ENCODE peak calls at places on chromosome 18, in four cellular contexts. S is A549, D is GM12878, Q is upper lobe of left lung. T is an unnamed sample.
A peak's percentile ranks its signal among the peaks of the same experiment; 100 is the strongest.

GRCh38 chr18:54204883-54205282 is 19.6 kb downstream of the MBD2 start:
- ATAC-seq in S (no peak), D (no peak), Q (no peak), T (no peak)

GRCh38 chr18:39453356-39453755 is 1887.8 kb upstream of the CELF4 start:
- ATAC-seq in S (no peak), D (no peak), Q (no peak), T (no peak)

GRCh38 chr18:22447770-22448169 is 30.1 kb upstream of the CTAGE1 start:
- ATAC-seq in S (no peak), D (no peak), Q (no peak), T (peak; percentile 48)

GRCh38 chr18:57754577-57755330 is 48.4 kb downstream of the ATP8B1 start:
- ATAC-seq in S (no peak), D (peak; percentile 96), Q (no peak), T (no peak)

GRCh38 chr18:36298113-36298701 is 694 bp downstream of the FHOD3 start:
- ATAC-seq in S (peak; percentile 16), D (peak; percentile 60), Q (peak; percentile 51), T (peak; percentile 19)

GRCh38 chr18:36441872-36442271 is 144.4 kb downstream of the FHOD3 start:
- ATAC-seq in S (no peak), D (peak; percentile 10), Q (peak; percentile 84), T (peak; percentile 83)

GRCh38 chr18:58205087-58205779 is 161.2 kb downstream of the NEDD4L start:
- ATAC-seq in S (no peak), D (peak; percentile 20), Q (no peak), T (peak; percentile 59)

GRCh38 chr18:34710430-34711386 is 610 bp downstream of the DTNA start:
- ATAC-seq in S (no peak), D (no peak), Q (peak; percentile 11), T (no peak)

GRCh38 chr18:59646946-59647307 is 50.3 kb downstream of the CCBE1 start:
- ATAC-seq in S (no peak), D (no peak), Q (no peak), T (no peak)

DNA sequence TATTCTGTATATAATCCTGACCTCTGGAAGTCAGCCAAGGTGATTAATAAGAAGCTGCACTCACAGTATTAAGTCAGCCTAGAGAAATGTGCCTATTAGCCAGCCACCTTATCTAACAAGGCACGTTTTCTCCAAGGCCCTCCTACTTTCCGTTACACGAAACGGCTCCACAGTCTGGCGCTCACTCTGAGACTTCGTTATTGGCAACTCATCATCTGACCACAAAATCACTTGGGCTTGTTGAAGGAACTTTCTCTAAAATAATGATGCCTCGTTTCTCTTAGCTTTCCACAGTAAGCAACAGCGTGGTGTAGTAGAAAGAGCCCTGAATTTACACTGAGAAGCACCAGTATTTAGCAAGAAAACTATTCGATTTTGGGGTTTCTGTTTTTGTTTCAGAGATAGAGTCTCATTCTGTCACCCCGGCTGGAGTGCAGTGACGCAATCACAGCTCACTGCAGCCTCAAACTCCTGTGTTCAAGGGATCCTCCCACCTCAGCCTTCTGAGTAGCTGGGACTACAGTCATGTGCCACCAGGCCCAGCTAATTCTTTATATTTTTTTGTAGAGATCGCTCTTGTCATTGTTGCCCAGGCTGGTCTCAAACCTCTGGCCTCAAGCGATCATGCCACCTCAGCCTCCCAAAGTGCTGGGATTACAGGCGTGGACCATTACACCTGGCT is 53.6 kb upstream of the SLC14A1 start:
- ATAC-seq in S (no peak), D (peak; percentile 28), Q (peak; percentile 83), T (peak; percentile 42)
- TF ChIP-seq POLR2A in S (no peak), D (no peak), Q (no peak), T (no peak)

GRCh38 chr18:13137939-13138821 is 80.4 kb upstream of the LDLRAD4 start:
- ATAC-seq in S (peak; percentile 86), D (peak; percentile 89), Q (peak; percentile 94), T (peak; percentile 82)
- TF ChIP-seq EP300 in S (no peak), D (no peak), Q (no peak), T (no peak)

DNA sequence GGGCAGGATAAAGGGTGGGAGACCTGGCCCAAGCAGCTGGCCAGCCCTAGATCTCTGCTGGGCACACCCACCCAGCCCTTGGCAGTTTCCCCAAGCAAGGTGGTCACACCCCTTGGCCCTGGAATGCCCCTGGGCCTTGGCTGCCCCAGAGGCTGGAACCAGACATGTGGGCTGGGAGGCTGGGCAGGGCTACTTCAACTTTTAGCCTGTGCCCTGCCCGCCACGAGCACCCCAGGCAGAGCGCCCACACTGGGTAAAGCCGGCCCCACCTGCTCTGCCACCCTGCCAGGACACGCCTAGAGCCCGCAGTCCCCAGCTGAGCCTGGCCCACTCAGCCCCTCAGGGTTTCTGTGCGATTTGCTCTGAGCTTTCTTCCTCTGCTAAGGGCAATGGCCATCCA is 119.7 kb upstream of the SMAD2 start:
- ATAC-seq in S (no peak), D (no peak), Q (peak; percentile 13), T (no peak)
- TF ChIP-seq POLR2A in S (no peak), D (no peak), Q (no peak), T (no peak)

GRCh38 chr18:38174594-38174993 is 609.0 kb upstream of the CELF4 start:
- ATAC-seq in S (no peak), D (no peak), Q (no peak), T (no peak)
- TF ChIP-seq EP300 in S (no peak), D (no peak), Q (no peak), T (no peak)

GRCh38 chr18:55387139-55387984 is 200.6 kb downstream of the TCF4 start:
- ATAC-seq in S (no peak), D (no peak), Q (no peak), T (peak; percentile 29)
- TF ChIP-seq POLR2A in S (no peak), D (no peak), Q (no peak), T (no peak)

GRCh38 chr18:5518899-5519371 is 24.9 kb downstream of the EPB41L3 start:
- ATAC-seq in S (no peak), D (no peak), Q (peak; percentile 79), T (peak; percentile 65)
- TF ChIP-seq EP300 in S (no peak), D (no peak), Q (no peak), T (no peak)

GRCh38 chr18:6732952-6733351 is 3.4 kb downstream of the ARHGAP28 start:
- ATAC-seq in S (no peak), D (no peak), Q (no peak), T (no peak)

GRCh38 chr18:6731197-6731596 is 1.7 kb downstream of the ARHGAP28 start:
- ATAC-seq in S (no peak), D (no peak), Q (no peak), T (no peak)

GRCh38 chr18:6728318-6728717 is 1.2 kb upstream of the ARHGAP28 start:
- ATAC-seq in S (no peak), D (no peak), Q (no peak), T (no peak)

GRCh38 chr18:6728809-6729246 is 688 bp upstream of the ARHGAP28 start:
- ATAC-seq in S (no peak), D (no peak), Q (no peak), T (peak; percentile 33)

GRCh38 chr18:6729247-6730091 is at the start of gene ARHGAP28:
- ATAC-seq in S (peak; percentile 94), D (peak; percentile 42), Q (peak; percentile 95), T (peak; percentile 92)
- TF ChIP-seq POLR2A in S (no peak), D (no peak), Q (peak; percentile 38), T (no peak)

GRCh38 chr18:44696892-44697291 is 16.2 kb downstream of the SETBP1 start:
- ATAC-seq in S (no peak), D (no peak), Q (no peak), T (peak; percentile 81)
- TF ChIP-seq EP300 in S (no peak), D (no peak), Q (no peak), T (no peak)

GRCh38 chr18:62715439-62715792 is at the start of gene PHLPP1:
- ATAC-seq in S (no peak), D (peak; percentile 40), Q (no peak), T (no peak)
- TF ChIP-seq POLR2A in S (peak; percentile 52), D (peak; percentile 57), Q (peak; percentile 80), T (peak; percentile 79)

T was measured in gastroesophageal sphincter.